ENCODE peak calls at places on chromosomes 4 and X, in five cellular contexts. E, G, S, P and A are unnamed samples. For H3K36me3, the result is how much of the 10 kb centered on the place peaks cover.

GRCh38 chr4:132065940-132066495 is 1083.1 kb upstream of the PCDH10 start:
- DNase-seq in E (no peak), G (no peak), S (no peak), P (no peak), A (no peak)

GRCh38 chrX:45758738-45759397 is 558.2 kb upstream of the DIPK2B start:
- DNase-seq in E (no peak), G (no peak), S (no peak), P (no peak), A (no peak)

GRCh38 chr4:52059372-52059771 is 8.3 kb downstream of the SPATA18 start:
- DNase-seq in E (no peak), G (no peak), S (no peak), P (no peak), A (no peak)

GRCh38 chr4:102219143-102219542 is 126.1 kb downstream of the SLC39A8 start:
- DNase-seq in E (no peak), G (no peak), S (no peak), P (no peak), A (no peak)

GRCh38 chr4:99165978-99166377 is 21.9 kb upstream of the ADH4 start:
- DNase-seq in E (no peak), G (no peak), S (no peak), P (no peak), A (no peak)

GRCh38 chr4:151324449-151325319 is 721 bp downstream of the SH3D19 start:
- DNase-seq in E (peak), G (no peak), S (peak), P (peak), A (no peak)

GRCh38 chrX:53193093-53193492 is 31.9 kb downstream of the KDM5C start:
- DNase-seq in E (no peak), G (no peak), S (no peak), P (no peak), A (no peak)

GRCh38 chr4:8340721-8341680 is 71.4 kb downstream of the HTRA3 start:
- DNase-seq in E (peak), G (no peak), S (no peak), P (peak), A (no peak)

GRCh38 chr4:140222175-140222574 is 68.2 kb upstream of the MAML3 start:
- DNase-seq in E (no peak), G (no peak), S (no peak), P (no peak), A (no peak)

GRCh38 chr4:172686021-172686420 is 482.6 kb upstream of the GALNT7 start:
- DNase-seq in E (no peak), G (no peak), S (no peak), P (no peak), A (no peak)

GRCh38 chrX:119686087-119686639 is 6.8 kb downstream of the SEPTIN6 start:
- DNase-seq in E (no peak), G (no peak), S (peak), P (no peak), A (no peak)

GRCh38 chr4:24105183-24106039 is 215.6 kb upstream of the PPARGC1A start:
- DNase-seq in E (no peak), G (no peak), S (no peak), P (no peak), A (no peak)

GRCh38 chr4:16627999-16628398 is 270.4 kb downstream of the LDB2 start:
- DNase-seq in E (no peak), G (no peak), S (no peak), P (no peak), A (no peak)

GRCh38 chrX:106168107-106168506 is at the start of gene PWWP3B:
- DNase-seq in E (peak), G (no peak), S (peak), P (no peak), A (no peak)

GRCh38 chr4:57053508-57053907 is 56.7 kb downstream of the IGFBP7 start:
- DNase-seq in E (no peak), G (no peak), S (no peak), P (no peak), A (no peak)

GRCh38 chr4:150217192-150217591 is 138.9 kb downstream of the DCLK2 start:
- DNase-seq in E (no peak), G (no peak), S (peak), P (no peak), A (no peak)

GRCh38 chrX:74521961-74522833 is 92.2 kb downstream of the RLIM start:
- DNase-seq in E (peak), G (no peak), S (no peak), P (no peak), A (no peak)

GRCh38 chr4:163941221-163941865 is 446.9 kb downstream of the TMA16 start:
- DNase-seq in E (no peak), G (no peak), S (no peak), P (no peak), A (no peak)

GRCh38 chrX:138856881-138857280 is 145.4 kb upstream of the FGF13 start:
- DNase-seq in E (no peak), G (no peak), S (no peak), P (no peak), A (no peak)

GRCh38 chrX:107562482-107562881 is 65.8 kb upstream of the PRPS1 start:
- DNase-seq in E (no peak), G (no peak), S (peak), P (no peak), A (no peak)

GRCh38 chr4:81839347-81840042 is 367.8 kb upstream of the RASGEF1B start:
- DNase-seq in E (no peak), G (no peak), S (no peak), P (no peak), A (no peak)

GRCh38 chrX:9977642-9978041 is 10.5 kb downstream of the CLDN34 start:
- DNase-seq in E (no peak), G (no peak), S (no peak), P (no peak), A (no peak)

GRCh38 chr4:154024097-154024496 is 235.2 kb upstream of the SFRP2 start:
- DNase-seq in E (no peak), G (no peak), S (peak), P (no peak), A (no peak)

GRCh38 chr4:20251796-20252655 is at the start of gene SLIT2:
- DNase-seq in E (peak), G (no peak), S (peak), P (peak), A (no peak)

GRCh38 chrX:38008658-38009057 is 2.3 kb downstream of the SYTL5 start:
- DNase-seq in E (no peak), G (no peak), S (no peak), P (no peak), A (no peak)

GRCh38 chrX:50100188-50100587 is 100.6 kb downstream of the AKAP4 start:
- DNase-seq in E (no peak), G (no peak), S (peak), P (no peak), A (no peak)

GRCh38 chr4:119189638-119190037 is 22.9 kb upstream of the USP53 start:
- DNase-seq in E (no peak), G (no peak), S (no peak), P (no peak), A (no peak)

GRCh38 chr4:173990126-173990878 is 293.2 kb downstream of the FBXO8 start:
- DNase-seq in E (no peak), G (no peak), S (peak), P (no peak), A (peak)

GRCh38 chrX:124518888-124519287 is 172.5 kb downstream of the SH2D1A start:
- DNase-seq in E (no peak), G (no peak), S (no peak), P (no peak), A (no peak)

GRCh38 chr4:79526970-79527565 is 119.0 kb upstream of the GK2 start:
- DNase-seq in E (no peak), G (no peak), S (no peak), P (no peak), A (no peak)

GRCh38 chr4:15525080-15525479 is 55.4 kb downstream of the CC2D2A start:
- DNase-seq in E (no peak), G (no peak), S (no peak), P (no peak), A (no peak)

GRCh38 chr4:22625301-22625700 is 67.4 kb upstream of the GBA3 start:
- DNase-seq in E (no peak), G (no peak), S (no peak), P (no peak), A (no peak)

GRCh38 chrX:96566856-96567255 is 117.8 kb upstream of the DIAPH2 start:
- DNase-seq in E (no peak), G (no peak), S (no peak), P (no peak), A (no peak)

GRCh38 chr4:150355858-150356455 is 226.0 kb upstream of the MAB21L2 start:
- DNase-seq in E (no peak), G (no peak), S (no peak), P (no peak), A (no peak)

GRCh38 chr4:11813951-11814446 is 385.3 kb upstream of the HS3ST1 start:
- DNase-seq in E (no peak), G (no peak), S (no peak), P (no peak), A (no peak)

GRCh38 chrX:1609311-1609710 is 5.5 kb upstream of the ASMT start:
- DNase-seq in E (no peak), G (no peak), S (no peak), P (no peak), A (no peak)

GRCh38 chr4:114466299-114466698 is 132.3 kb upstream of the UGT8 start:
- DNase-seq in E (no peak), G (no peak), S (no peak), P (no peak), A (no peak)

DNA sequence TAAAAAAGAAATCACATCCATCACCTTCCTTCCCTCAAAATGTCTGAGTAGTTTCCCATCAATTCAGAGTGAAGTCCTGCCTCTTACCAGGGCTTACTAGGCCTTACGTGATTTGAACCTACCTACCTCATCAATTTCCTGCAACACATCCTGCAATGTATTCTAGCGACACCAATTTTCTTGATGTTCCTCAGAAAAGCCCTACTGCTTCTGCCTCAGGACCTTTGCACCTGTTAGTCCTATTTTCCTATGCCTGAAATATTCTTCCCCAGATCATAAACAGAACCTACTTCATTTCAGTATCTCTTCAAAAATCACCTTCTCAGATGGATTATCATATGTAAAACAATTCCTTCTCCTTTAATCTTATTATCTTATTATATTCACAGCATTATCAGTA is 52.8 kb downstream of the ZAR1 start:
- DNase-seq in E (no peak), G (no peak), S (no peak), P (no peak), A (no peak)
- H3K36me3 ChIP-seq in E (half or more), G (half or more), S (half or more), P (half or more), A (under half)

DNA sequence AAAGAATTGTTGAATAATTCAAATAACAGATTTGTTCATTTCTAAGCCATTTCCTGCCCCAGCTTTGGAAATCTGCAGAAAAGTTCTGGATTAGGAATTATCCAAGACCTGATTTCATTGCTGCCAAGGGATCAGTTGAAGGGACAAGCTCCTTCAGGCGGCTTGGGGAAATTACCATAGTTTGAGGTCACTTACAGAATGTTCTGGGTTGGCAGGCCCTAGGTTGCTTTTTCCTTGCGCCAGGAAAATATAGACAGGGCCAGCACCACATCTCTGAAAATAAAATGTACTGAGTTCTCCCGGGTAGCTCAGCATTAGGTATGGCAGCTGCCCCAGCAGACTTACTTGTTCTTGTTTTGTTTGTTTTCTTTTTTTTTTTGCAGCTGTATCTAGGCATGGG is 354.8 kb downstream of the STIM2 start:
- DNase-seq in E (no peak), G (no peak), S (no peak), P (no peak), A (no peak)
- H3K36me3 ChIP-seq in E (under half), G (under half), S (under half), P (under half), A (under half)

DNA sequence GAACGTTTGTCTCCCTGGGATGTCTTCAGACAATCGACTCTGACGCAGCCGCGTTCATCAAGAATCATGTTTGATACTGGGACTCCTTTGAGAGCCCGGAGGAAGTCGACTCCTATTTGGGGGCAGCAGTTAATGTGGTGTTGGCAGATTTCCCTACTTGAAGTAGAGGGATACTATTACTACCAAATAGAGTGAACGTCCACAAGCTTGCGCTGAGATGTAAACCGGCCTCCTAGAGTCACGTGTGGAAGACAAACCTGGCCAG is 18.7 kb downstream of the PIGG start:
- DNase-seq in E (no peak), G (no peak), S (no peak), P (no peak), A (no peak)
- H3K36me3 ChIP-seq in E (half or more), G (half or more), S (under half), P (half or more), A (under half)

GRCh38 chr4:3218824-3219760 is 29.9 kb upstream of the MSANTD1 start:
- DNase-seq in E (no peak), G (no peak), S (no peak), P (no peak), A (no peak)

GRCh38 chr4:3221996-3222395 is 27.0 kb upstream of the MSANTD1 start:
- DNase-seq in E (no peak), G (no peak), S (no peak), P (no peak), A (no peak)

GRCh38 chr4:3223346-3223745 is 25.6 kb upstream of the MSANTD1 start:
- DNase-seq in E (peak), G (no peak), S (no peak), P (no peak), A (no peak)

GRCh38 chr4:3219761-3220481 is 29.0 kb upstream of the MSANTD1 start:
- DNase-seq in E (no peak), G (no peak), S (no peak), P (no peak), A (no peak)

DNA sequence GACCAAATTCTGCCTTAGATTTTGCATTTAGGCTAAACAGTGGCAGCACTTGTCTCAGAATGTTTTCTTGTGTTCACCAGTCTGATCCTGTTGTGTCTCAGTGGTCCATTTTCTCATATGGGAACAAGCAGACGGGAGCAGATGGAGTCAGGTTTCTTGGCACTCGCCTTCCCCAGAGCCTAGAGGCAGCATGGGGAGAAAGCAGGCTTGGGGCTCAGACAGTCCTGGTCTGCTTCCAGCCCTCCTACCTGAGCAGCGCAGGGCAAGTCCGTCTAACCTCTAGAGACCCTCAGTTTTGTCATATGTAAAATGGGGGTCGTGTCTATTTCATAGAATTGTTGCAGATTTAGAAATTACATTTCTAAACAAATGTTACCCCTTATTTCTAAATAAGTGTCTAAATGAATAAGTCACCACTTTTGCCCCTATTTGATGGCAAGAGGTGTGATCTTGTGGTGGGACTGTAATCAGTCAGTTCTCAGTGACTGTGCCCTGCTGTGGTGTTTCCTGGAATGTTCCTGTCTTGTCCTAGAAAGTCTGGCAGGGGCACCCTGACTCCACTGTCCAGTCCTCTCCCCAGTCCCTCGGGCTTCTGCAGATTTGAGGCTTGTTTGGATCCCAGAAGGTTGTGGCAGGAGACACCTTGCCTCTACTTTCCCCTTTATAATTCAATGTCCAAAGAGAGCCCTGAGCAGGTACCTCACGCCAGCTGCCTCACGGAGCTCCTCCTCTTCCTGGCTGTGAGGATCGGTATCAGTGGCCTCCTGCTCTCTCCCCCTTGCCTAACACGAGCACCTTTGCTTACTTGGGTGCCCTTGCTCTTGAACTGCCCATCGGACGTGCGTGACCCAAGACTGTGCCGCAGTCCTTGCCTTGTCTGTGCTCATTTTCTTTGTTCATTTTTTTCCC is 28.1 kb upstream of the MSANTD1 start:
- DNase-seq in E (peak), G (no peak), S (no peak), P (no peak), A (no peak)
- H3K36me3 ChIP-seq in E (half or more), G (half or more), S (under half), P (half or more), A (under half)

GRCh38 chr4:84780719-84781118 is 185.8 kb downstream of the WDFY3 start:
- DNase-seq in E (no peak), G (no peak), S (no peak), P (no peak), A (no peak)
- H3K36me3 ChIP-seq in E (half or more), G (half or more), S (half or more), P (half or more), A (under half)

GRCh38 chr4:121668368-121669162 is 28.2 kb downstream of the ANXA5 start:
- DNase-seq in E (no peak), G (no peak), S (no peak), P (no peak), A (no peak)

GRCh38 chr4:121666091-121666679 is 30.6 kb downstream of the ANXA5 start:
- DNase-seq in E (peak), G (no peak), S (no peak), P (peak), A (no peak)

GRCh38 chr4:121665371-121665770 is 31.4 kb downstream of the ANXA5 start:
- DNase-seq in E (no peak), G (no peak), S (no peak), P (no peak), A (no peak)

GRCh38 chr4:121674191-121674590 is 22.6 kb downstream of the ANXA5 start:
- DNase-seq in E (no peak), G (no peak), S (no peak), P (no peak), A (no peak)

GRCh38 chr4:121669163-121669550 is 27.6 kb downstream of the ANXA5 start:
- DNase-seq in E (no peak), G (no peak), S (no peak), P (no peak), A (no peak)
- H3K36me3 ChIP-seq in E (half or more), G (half or more), S (under half), P (half or more), A (under half)

GRCh38 chrX:153348421-153348820 is 14.5 kb downstream of the ZNF275 start:
- DNase-seq in E (no peak), G (no peak), S (no peak), P (no peak), A (no peak)
- H3K36me3 ChIP-seq in E (under half), G (half or more), S (under half), P (under half), A (under half)

GRCh38 chr4:776743-777441 is 49.0 kb downstream of the CPLX1 start:
- DNase-seq in E (no peak), G (no peak), S (no peak), P (no peak), A (no peak)

GRCh38 chr4:779555-779954 is 46.4 kb downstream of the CPLX1 start:
- DNase-seq in E (no peak), G (no peak), S (no peak), P (no peak), A (no peak)

GRCh38 chr4:781493-782216 is 44.3 kb downstream of the CPLX1 start:
- DNase-seq in E (peak), G (peak), S (peak), P (peak), A (peak)

GRCh38 chr4:780730-781492 is 45.0 kb downstream of the CPLX1 start:
- DNase-seq in E (no peak), G (no peak), S (no peak), P (peak), A (no peak)

GRCh38 chr4:777520-778262 is 48.2 kb downstream of the CPLX1 start:
- DNase-seq in E (no peak), G (no peak), S (no peak), P (no peak), A (no peak)
- H3K36me3 ChIP-seq in E (under half), G (half or more), S (under half), P (under half), A (under half)

GRCh38 chr4:3416270-3416669 is 25.5 kb upstream of the HGFAC start:
- DNase-seq in E (no peak), G (no peak), S (no peak), P (peak), A (no peak)
- H3K36me3 ChIP-seq in E (under half), G (half or more), S (under half), P (half or more), A (under half)

DNA sequence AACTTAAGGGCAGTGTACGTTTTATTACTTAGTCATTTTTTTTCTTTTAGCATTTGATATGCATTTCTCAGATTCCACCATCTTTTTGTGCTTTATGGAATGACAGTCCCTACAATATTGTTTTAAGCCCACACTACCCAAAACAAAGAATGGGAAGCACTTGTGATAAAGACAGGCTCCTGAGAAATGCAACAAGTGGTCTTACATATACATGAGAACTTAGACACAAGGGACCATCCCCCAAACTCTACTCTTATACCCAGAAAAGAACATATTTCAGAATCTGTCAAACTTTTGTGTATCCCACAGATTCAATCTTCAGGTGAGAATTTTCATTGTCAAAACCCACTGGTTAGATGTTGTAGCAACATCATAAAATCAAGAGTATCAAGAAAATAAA is 491.1 kb downstream of the AFF2 start:
- DNase-seq in E (no peak), G (no peak), S (no peak), P (no peak), A (no peak)
- H3K36me3 ChIP-seq in E (under half), G (under half), S (under half), P (under half), A (under half)